ENCODE peak calls at places on chromosome 20, in four cellular contexts. W is K562, Y is HepG2, Z is H1. P is an unnamed sample.

GRCh38 chr20:62571667-62572344 is 70.5 kb upstream of the SLCO4A1 start:
- DNase-seq in Z (no peak), W (peak), Y (peak), P (no peak)

GRCh38 chr20:23446505-23446904 is 6.2 kb downstream of the CST11 start:
- DNase-seq in Z (peak), Y (peak), W (peak), P (peak)

GRCh38 chr20:50415516-50416268 is 94.5 kb upstream of the PTPN1 start:
- DNase-seq in Z (peak), W (no peak), Y (peak), P (no peak)

GRCh38 chr20:38153011-38153329 is 12.1 kb downstream of the TGM2 start:
- DNase-seq in W (no peak), Y (no peak), Z (no peak), P (no peak)

GRCh38 chr20:35711588-35712209 is 12.5 kb downstream of the ROMO1 start:
- DNase-seq in Z (peak), Y (no peak), W (no peak), P (no peak)

GRCh38 chr20:21490105-21490504 is 23.8 kb downstream of the NKX2-2 start:
- DNase-seq in Z (no peak), W (no peak), Y (no peak), P (no peak)

GRCh38 chr20:8309638-8310037 is 177.6 kb downstream of the PLCB1 start:
- DNase-seq in W (no peak), Z (no peak), Y (no peak), P (no peak)

GRCh38 chr20:39534846-39535245 is 572.7 kb downstream of the DHX35 start:
- DNase-seq in Z (no peak), W (no peak), Y (no peak), P (no peak)

GRCh38 chr20:33914871-33915270 is 78.8 kb upstream of the RALY start:
- DNase-seq in Z (no peak), W (peak), Y (peak), P (no peak)

GRCh38 chr20:62020935-62021701 is 44.6 kb downstream of the TAF4 start:
- DNase-seq in Z (no peak), Y (no peak), W (peak), P (no peak)

GRCh38 chr20:50242863-50243609 is 52.4 kb downstream of the CEBPB start:
- DNase-seq in Y (peak), W (no peak), Z (no peak), P (no peak)

GRCh38 chr20:53804920-53805894 is 211.6 kb upstream of the ZNF217 start:
- DNase-seq in W (no peak), Y (no peak), Z (no peak), P (no peak)

GRCh38 chr20:56554869-56555268 is 21.8 kb downstream of the FAM209B start:
- DNase-seq in Y (peak), W (peak), Z (no peak), P (peak)

GRCh38 chr20:1894951-1895673 is at the start of gene SIRPA:
- DNase-seq in Z (peak), Y (no peak), W (peak), P (no peak)
- TF ChIP-seq BRCA1 in Z (no peak), Y (no peak), W (no peak), P (no peak)

GRCh38 chr20:13455713-13456112 is 183.0 kb downstream of the TASP1 start:
- DNase-seq in W (no peak), Y (peak), Z (no peak), P (no peak)
- TF ChIP-seq BRCA1 in W (no peak), Y (no peak), Z (no peak), P (no peak)

GRCh38 chr20:32004963-32005362 is 5.3 kb upstream of the CCM2L start:
- DNase-seq in Y (no peak), Z (no peak), W (peak), P (no peak)
- TF ChIP-seq BRCA1 in Y (no peak), Z (no peak), W (no peak), P (no peak)

GRCh38 chr20:11777387-11777786 is 140.3 kb upstream of the BTBD3 start:
- DNase-seq in Y (no peak), Z (no peak), W (no peak), P (no peak)
- TF ChIP-seq BRCA1 in Y (no peak), Z (no peak), W (no peak), P (no peak)

GRCh38 chr20:48307277-48307676 is 520.5 kb downstream of the PREX1 start:
- DNase-seq in Y (no peak), Z (no peak), W (no peak), P (no peak)

GRCh38 chr20:48301189-48301588 is 515.9 kb upstream of the SULF2 start:
- DNase-seq in W (no peak), Z (no peak), Y (peak), P (no peak)

GRCh38 chr20:48298851-48299484 is 513.7 kb upstream of the SULF2 start:
- DNase-seq in Y (peak), W (no peak), Z (no peak), P (no peak)

GRCh38 chr20:48302149-48302548 is 516.9 kb upstream of the SULF2 start:
- DNase-seq in W (no peak), Z (no peak), Y (no peak), P (no peak)

DNA sequence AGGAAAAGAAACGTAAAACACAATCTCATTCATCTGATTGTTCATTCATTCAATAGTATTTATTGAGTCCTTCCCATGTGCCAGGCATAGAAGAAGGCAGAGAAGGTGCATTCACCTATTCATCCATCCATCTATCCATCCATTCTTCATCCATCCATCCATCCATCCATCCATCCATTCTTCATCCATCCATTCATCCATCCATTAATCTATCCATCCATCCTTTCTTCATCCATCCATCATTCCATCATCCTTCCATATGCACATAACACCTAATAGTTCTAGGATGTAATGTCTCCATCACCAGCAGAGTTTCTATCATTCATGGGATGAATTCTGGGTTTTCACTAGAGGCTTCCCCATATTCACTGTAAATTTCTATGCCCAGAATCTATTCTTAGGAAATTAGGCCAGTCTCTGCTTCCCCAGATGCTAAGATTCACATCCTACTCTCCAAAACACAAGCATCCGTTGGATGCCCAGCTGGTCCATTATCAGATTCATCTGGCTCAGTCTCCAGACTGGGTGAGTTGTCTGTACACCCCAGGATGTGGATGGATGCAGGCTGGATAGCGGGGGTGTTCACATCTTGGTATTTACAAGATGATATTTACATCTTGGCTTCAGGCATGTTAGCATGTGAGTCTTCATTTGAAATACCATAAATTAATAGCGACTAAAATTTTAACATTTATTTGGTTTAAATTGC is 517.7 kb upstream of the SULF2 start:
- DNase-seq in Y (no peak), W (no peak), Z (no peak), P (no peak)
- TF ChIP-seq BRCA1 in Y (no peak), W (no peak), Z (no peak), P (no peak)

GRCh38 chr20:42018979-42019378 is 400.8 kb upstream of the CHD6 start:
- DNase-seq in Z (no peak), Y (peak), W (peak), P (no peak)

GRCh38 chr20:42026599-42026998 is 408.4 kb upstream of the CHD6 start:
- DNase-seq in Z (no peak), W (no peak), Y (no peak), P (no peak)

GRCh38 chr20:42027746-42028268 is 409.6 kb upstream of the CHD6 start:
- DNase-seq in Y (no peak), Z (no peak), W (no peak), P (no peak)

GRCh38 chr20:42020316-42020715 is 402.1 kb upstream of the CHD6 start:
- DNase-seq in Y (no peak), Z (no peak), W (no peak), P (no peak)

GRCh38 chr20:42024653-42025052 is 406.5 kb upstream of the CHD6 start:
- DNase-seq in W (no peak), Y (no peak), Z (peak), P (no peak)
- TF ChIP-seq BRCA1 in W (no peak), Y (no peak), Z (no peak), P (no peak)

GRCh38 chr20:59402697-59403096 is 102.3 kb downstream of the EDN3 start:
- DNase-seq in Y (no peak), Z (no peak), W (no peak), P (no peak)

GRCh38 chr20:59400666-59401065 is 100.3 kb downstream of the EDN3 start:
- DNase-seq in W (no peak), Y (no peak), Z (no peak), P (no peak)

GRCh38 chr20:59395729-59396128 is 95.3 kb downstream of the EDN3 start:
- DNase-seq in Y (no peak), Z (no peak), W (no peak), P (no peak)

GRCh38 chr20:59399426-59400099 is 99.2 kb downstream of the EDN3 start:
- DNase-seq in W (no peak), Z (no peak), Y (no peak), P (no peak)

DNA sequence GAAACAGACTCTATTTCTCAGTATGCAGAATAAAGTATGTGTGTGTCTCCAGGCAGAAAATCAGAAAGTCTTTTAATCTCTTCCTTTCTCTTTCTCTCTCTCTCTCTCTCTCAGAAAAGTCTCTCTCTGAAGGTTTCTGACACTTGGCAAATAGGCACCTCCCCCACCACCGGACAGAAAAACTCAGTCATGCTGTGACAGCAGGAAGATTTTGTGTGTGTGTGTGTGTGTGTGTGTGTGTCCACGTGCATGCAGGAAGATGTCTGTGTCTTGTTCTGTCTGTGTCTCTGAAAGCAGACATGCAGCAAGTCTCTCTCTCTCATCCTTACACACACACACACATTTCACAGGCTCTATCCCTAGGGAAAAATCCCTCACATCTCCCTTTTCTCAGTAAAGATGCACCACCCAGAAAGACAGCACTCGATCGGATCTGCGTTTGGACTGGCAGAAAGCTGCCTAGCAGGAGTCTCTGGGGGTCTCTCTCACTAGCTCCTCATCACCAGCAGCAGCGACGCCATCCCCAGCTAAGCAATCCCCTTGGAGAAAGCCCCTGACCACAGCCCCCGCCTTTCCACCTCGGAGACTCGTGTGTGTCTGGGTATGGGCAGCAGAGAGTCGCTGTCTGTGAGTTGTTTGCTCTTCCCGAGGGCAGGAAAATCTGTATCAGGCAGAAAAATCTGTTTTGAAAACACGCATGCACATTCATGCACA is 98.3 kb downstream of the EDN3 start:
- DNase-seq in Y (no peak), Z (no peak), W (no peak), P (no peak)
- TF ChIP-seq BRCA1 in Y (no peak), Z (no peak), W (no peak), P (no peak)

DNA sequence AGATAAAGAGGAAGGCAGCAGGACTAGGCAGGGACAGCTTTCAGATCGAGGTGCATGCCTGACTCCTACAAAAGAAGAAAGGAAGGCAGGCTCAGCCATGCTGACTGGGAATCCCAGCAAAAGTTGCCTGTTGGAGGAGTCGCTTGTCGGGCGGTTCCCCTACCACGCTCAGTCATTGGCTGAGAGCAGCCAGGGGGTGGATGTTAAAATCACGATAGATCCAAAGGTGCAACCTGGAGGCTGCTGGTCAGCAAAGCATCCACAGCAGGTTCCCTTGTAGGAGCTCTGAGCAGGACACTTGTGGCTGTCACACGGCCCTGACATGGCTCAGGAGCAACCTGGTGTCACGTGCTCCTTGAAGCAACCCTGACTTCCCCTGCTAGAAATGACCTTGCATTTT is 74.6 kb downstream of the ISM1 start:
- DNase-seq in Z (peak), W (no peak), Y (no peak), P (no peak)
- TF ChIP-seq BRCA1 in Z (no peak), W (no peak), Y (no peak), P (no peak)